ENCODE peak calls at places on chromosomes 12 and 14, in nine cellular contexts. One of them, this sample, is unnamed.

GRCh38 chr14:101461891-101462290 is 99.4 kb upstream of the DIO3 start:
- DNase-seq in stimulated activated CD8-positive, alpha-beta memory T cell treated with anti-CD3 and anti-CD28 coated beads, Interleukin-15, amount 100 ng/mL, for 24 hours: no peak
- DNase-seq in ELR: no peak
- DNase-seq in T-helper 9 cell: no peak
- DNase-seq in activated CD4-positive, alpha-beta T cell treated with anti-CD3 and anti-CD28 coated beads, Interleukin-2, amount 10 ng/mL, durations not matched to agents 7 days and 5 days: no peak
- DNase-seq in DND-41: no peak
- DNase-seq in gastrocnemius medialis: no peak
- DNase-seq in head of caudate nucleus: no peak
- DNase-seq in aorta: no peak
- DNase-seq in this sample: no peak

GRCh38 chr14:39102265-39102968 is 618 bp downstream of the SEC23A start:
- DNase-seq in stimulated activated CD8-positive, alpha-beta memory T cell treated with anti-CD3 and anti-CD28 coated beads, Interleukin-15, amount 100 ng/mL, for 24 hours: no peak
- DNase-seq in ELR: peak; percentile 53
- DNase-seq in T-helper 9 cell: no peak
- DNase-seq in activated CD4-positive, alpha-beta T cell treated with anti-CD3 and anti-CD28 coated beads, Interleukin-2, amount 10 ng/mL, durations not matched to agents 7 days and 5 days: no peak
- DNase-seq in DND-41: no peak
- DNase-seq in gastrocnemius medialis: no peak
- DNase-seq in head of caudate nucleus: peak; percentile 20
- DNase-seq in aorta: no peak
- DNase-seq in this sample: no peak

GRCh38 chr14:57828713-57829112 is 37.2 kb downstream of the SLC35F4 start:
- DNase-seq in stimulated activated CD8-positive, alpha-beta memory T cell treated with anti-CD3 and anti-CD28 coated beads, Interleukin-15, amount 100 ng/mL, for 24 hours: no peak
- DNase-seq in ELR: no peak
- DNase-seq in T-helper 9 cell: no peak
- DNase-seq in activated CD4-positive, alpha-beta T cell treated with anti-CD3 and anti-CD28 coated beads, Interleukin-2, amount 10 ng/mL, durations not matched to agents 7 days and 5 days: no peak
- DNase-seq in DND-41: no peak
- DNase-seq in gastrocnemius medialis: no peak
- DNase-seq in head of caudate nucleus: no peak
- DNase-seq in aorta: no peak
- DNase-seq in this sample: no peak

GRCh38 chr12:52043386-52044212 is 7.6 kb upstream of the NR4A1 start:
- DNase-seq in stimulated activated CD8-positive, alpha-beta memory T cell treated with anti-CD3 and anti-CD28 coated beads, Interleukin-15, amount 100 ng/mL, for 24 hours: no peak
- DNase-seq in ELR: no peak
- DNase-seq in T-helper 9 cell: no peak
- DNase-seq in activated CD4-positive, alpha-beta T cell treated with anti-CD3 and anti-CD28 coated beads, Interleukin-2, amount 10 ng/mL, durations not matched to agents 7 days and 5 days: no peak
- DNase-seq in DND-41: no peak
- DNase-seq in gastrocnemius medialis: peak; percentile 86
- DNase-seq in head of caudate nucleus: no peak
- DNase-seq in aorta: peak; percentile 84
- DNase-seq in this sample: no peak

GRCh38 chr12:6201199-6201608 is 1.0 kb downstream of the CD9 start:
- DNase-seq in stimulated activated CD8-positive, alpha-beta memory T cell treated with anti-CD3 and anti-CD28 coated beads, Interleukin-15, amount 100 ng/mL, for 24 hours: no peak
- DNase-seq in ELR: no peak
- DNase-seq in T-helper 9 cell: no peak
- DNase-seq in activated CD4-positive, alpha-beta T cell treated with anti-CD3 and anti-CD28 coated beads, Interleukin-2, amount 10 ng/mL, durations not matched to agents 7 days and 5 days: no peak
- DNase-seq in DND-41: no peak
- DNase-seq in gastrocnemius medialis: no peak
- DNase-seq in head of caudate nucleus: no peak
- DNase-seq in aorta: peak; percentile 63
- DNase-seq in this sample: no peak

GRCh38 chr14:103721334-103722120 is 5.9 kb downstream of the ZFYVE21 start:
- DNase-seq in stimulated activated CD8-positive, alpha-beta memory T cell treated with anti-CD3 and anti-CD28 coated beads, Interleukin-15, amount 100 ng/mL, for 24 hours: no peak
- DNase-seq in ELR: peak; percentile 49
- DNase-seq in T-helper 9 cell: no peak
- DNase-seq in activated CD4-positive, alpha-beta T cell treated with anti-CD3 and anti-CD28 coated beads, Interleukin-2, amount 10 ng/mL, durations not matched to agents 7 days and 5 days: no peak
- DNase-seq in DND-41: no peak
- DNase-seq in gastrocnemius medialis: no peak
- DNase-seq in head of caudate nucleus: peak; percentile 74
- DNase-seq in aorta: peak; percentile 60
- DNase-seq in this sample: no peak

GRCh38 chr12:176321-177181 is 37.4 kb downstream of the SLC6A12 start:
- DNase-seq in stimulated activated CD8-positive, alpha-beta memory T cell treated with anti-CD3 and anti-CD28 coated beads, Interleukin-15, amount 100 ng/mL, for 24 hours: no peak
- DNase-seq in ELR: peak; percentile 47
- DNase-seq in T-helper 9 cell: no peak
- DNase-seq in activated CD4-positive, alpha-beta T cell treated with anti-CD3 and anti-CD28 coated beads, Interleukin-2, amount 10 ng/mL, durations not matched to agents 7 days and 5 days: no peak
- DNase-seq in DND-41: no peak
- DNase-seq in gastrocnemius medialis: no peak
- DNase-seq in head of caudate nucleus: peak; percentile 46
- DNase-seq in aorta: no peak
- DNase-seq in this sample: no peak

GRCh38 chr14:20247651-20248246 is 8.7 kb downstream of the OR11H4 start:
- DNase-seq in stimulated activated CD8-positive, alpha-beta memory T cell treated with anti-CD3 and anti-CD28 coated beads, Interleukin-15, amount 100 ng/mL, for 24 hours: no peak
- DNase-seq in ELR: peak; percentile 32
- DNase-seq in T-helper 9 cell: no peak
- DNase-seq in activated CD4-positive, alpha-beta T cell treated with anti-CD3 and anti-CD28 coated beads, Interleukin-2, amount 10 ng/mL, durations not matched to agents 7 days and 5 days: no peak
- DNase-seq in DND-41: no peak
- DNase-seq in gastrocnemius medialis: no peak
- DNase-seq in head of caudate nucleus: no peak
- DNase-seq in aorta: no peak
- DNase-seq in this sample: no peak

GRCh38 chr14:99334277-99334676 is 62.3 kb upstream of the BCL11B start:
- DNase-seq in stimulated activated CD8-positive, alpha-beta memory T cell treated with anti-CD3 and anti-CD28 coated beads, Interleukin-15, amount 100 ng/mL, for 24 hours: no peak
- DNase-seq in ELR: no peak
- DNase-seq in T-helper 9 cell: no peak
- DNase-seq in activated CD4-positive, alpha-beta T cell treated with anti-CD3 and anti-CD28 coated beads, Interleukin-2, amount 10 ng/mL, durations not matched to agents 7 days and 5 days: no peak
- DNase-seq in DND-41: no peak
- DNase-seq in gastrocnemius medialis: no peak
- DNase-seq in head of caudate nucleus: no peak
- DNase-seq in aorta: no peak
- DNase-seq in this sample: no peak

GRCh38 chr12:96985515-96986362 is 78.7 kb downstream of the NEDD1 start:
- DNase-seq in stimulated activated CD8-positive, alpha-beta memory T cell treated with anti-CD3 and anti-CD28 coated beads, Interleukin-15, amount 100 ng/mL, for 24 hours: peak; percentile 27
- DNase-seq in ELR: peak; percentile 19
- DNase-seq in T-helper 9 cell: peak; percentile 27
- DNase-seq in activated CD4-positive, alpha-beta T cell treated with anti-CD3 and anti-CD28 coated beads, Interleukin-2, amount 10 ng/mL, durations not matched to agents 7 days and 5 days: peak; percentile 16
- DNase-seq in DND-41: no peak
- DNase-seq in gastrocnemius medialis: no peak
- DNase-seq in head of caudate nucleus: no peak
- DNase-seq in aorta: no peak
- DNase-seq in this sample: peak; percentile 44

GRCh38 chr12:124754491-124754890 is 109.2 kb downstream of the SCARB1 start:
- DNase-seq in stimulated activated CD8-positive, alpha-beta memory T cell treated with anti-CD3 and anti-CD28 coated beads, Interleukin-15, amount 100 ng/mL, for 24 hours: no peak
- DNase-seq in ELR: no peak
- DNase-seq in T-helper 9 cell: no peak
- DNase-seq in activated CD4-positive, alpha-beta T cell treated with anti-CD3 and anti-CD28 coated beads, Interleukin-2, amount 10 ng/mL, durations not matched to agents 7 days and 5 days: no peak
- DNase-seq in DND-41: no peak
- DNase-seq in gastrocnemius medialis: no peak
- DNase-seq in head of caudate nucleus: no peak
- DNase-seq in aorta: no peak
- DNase-seq in this sample: no peak

GRCh38 chr12:105337391-105337790 is 6.9 kb downstream of the C12orf75 start:
- DNase-seq in stimulated activated CD8-positive, alpha-beta memory T cell treated with anti-CD3 and anti-CD28 coated beads, Interleukin-15, amount 100 ng/mL, for 24 hours: no peak
- DNase-seq in ELR: no peak
- DNase-seq in T-helper 9 cell: no peak
- DNase-seq in activated CD4-positive, alpha-beta T cell treated with anti-CD3 and anti-CD28 coated beads, Interleukin-2, amount 10 ng/mL, durations not matched to agents 7 days and 5 days: no peak
- DNase-seq in DND-41: no peak
- DNase-seq in gastrocnemius medialis: no peak
- DNase-seq in head of caudate nucleus: no peak
- DNase-seq in aorta: no peak
- DNase-seq in this sample: no peak

GRCh38 chr12:25276199-25276937 is 25.6 kb upstream of the KRAS start:
- DNase-seq in stimulated activated CD8-positive, alpha-beta memory T cell treated with anti-CD3 and anti-CD28 coated beads, Interleukin-15, amount 100 ng/mL, for 24 hours: peak; percentile 21
- DNase-seq in ELR: peak; percentile 89
- DNase-seq in T-helper 9 cell: no peak
- DNase-seq in activated CD4-positive, alpha-beta T cell treated with anti-CD3 and anti-CD28 coated beads, Interleukin-2, amount 10 ng/mL, durations not matched to agents 7 days and 5 days: no peak
- DNase-seq in DND-41: peak; percentile 28
- DNase-seq in gastrocnemius medialis: no peak
- DNase-seq in head of caudate nucleus: no peak
- DNase-seq in aorta: no peak
- DNase-seq in this sample: peak; percentile 55

GRCh38 chr12:49748306-49748705 is 6.9 kb downstream of the TMBIM6 start:
- DNase-seq in stimulated activated CD8-positive, alpha-beta memory T cell treated with anti-CD3 and anti-CD28 coated beads, Interleukin-15, amount 100 ng/mL, for 24 hours: no peak
- DNase-seq in ELR: no peak
- DNase-seq in T-helper 9 cell: no peak
- DNase-seq in activated CD4-positive, alpha-beta T cell treated with anti-CD3 and anti-CD28 coated beads, Interleukin-2, amount 10 ng/mL, durations not matched to agents 7 days and 5 days: no peak
- DNase-seq in DND-41: no peak
- DNase-seq in gastrocnemius medialis: no peak
- DNase-seq in head of caudate nucleus: no peak
- DNase-seq in aorta: no peak
- DNase-seq in this sample: no peak

GRCh38 chr12:124653169-124653931 is 85.9 kb upstream of the NCOR2 start:
- DNase-seq in stimulated activated CD8-positive, alpha-beta memory T cell treated with anti-CD3 and anti-CD28 coated beads, Interleukin-15, amount 100 ng/mL, for 24 hours: no peak
- DNase-seq in ELR: no peak
- DNase-seq in T-helper 9 cell: no peak
- DNase-seq in activated CD4-positive, alpha-beta T cell treated with anti-CD3 and anti-CD28 coated beads, Interleukin-2, amount 10 ng/mL, durations not matched to agents 7 days and 5 days: no peak
- DNase-seq in DND-41: no peak
- DNase-seq in gastrocnemius medialis: no peak
- DNase-seq in head of caudate nucleus: no peak
- DNase-seq in aorta: no peak
- DNase-seq in this sample: no peak

GRCh38 chr12:95412826-95413311 is 61.1 kb upstream of the METAP2 start:
- DNase-seq in stimulated activated CD8-positive, alpha-beta memory T cell treated with anti-CD3 and anti-CD28 coated beads, Interleukin-15, amount 100 ng/mL, for 24 hours: no peak
- DNase-seq in ELR: peak; percentile 83
- DNase-seq in T-helper 9 cell: no peak
- DNase-seq in activated CD4-positive, alpha-beta T cell treated with anti-CD3 and anti-CD28 coated beads, Interleukin-2, amount 10 ng/mL, durations not matched to agents 7 days and 5 days: no peak
- DNase-seq in DND-41: no peak
- DNase-seq in gastrocnemius medialis: no peak
- DNase-seq in head of caudate nucleus: no peak
- DNase-seq in aorta: no peak
- DNase-seq in this sample: no peak

GRCh38 chr12:52552055-52552454 is 890 bp downstream of the KRT71 start:
- DNase-seq in stimulated activated CD8-positive, alpha-beta memory T cell treated with anti-CD3 and anti-CD28 coated beads, Interleukin-15, amount 100 ng/mL, for 24 hours: no peak
- DNase-seq in ELR: no peak
- DNase-seq in T-helper 9 cell: no peak
- DNase-seq in activated CD4-positive, alpha-beta T cell treated with anti-CD3 and anti-CD28 coated beads, Interleukin-2, amount 10 ng/mL, durations not matched to agents 7 days and 5 days: no peak
- DNase-seq in DND-41: no peak
- DNase-seq in gastrocnemius medialis: no peak
- DNase-seq in head of caudate nucleus: peak; percentile 47
- DNase-seq in aorta: peak; percentile 41
- DNase-seq in this sample: no peak

GRCh38 chr14:56172571-56172971 is 54.4 kb downstream of the PELI2 start:
- DNase-seq in stimulated activated CD8-positive, alpha-beta memory T cell treated with anti-CD3 and anti-CD28 coated beads, Interleukin-15, amount 100 ng/mL, for 24 hours: no peak
- DNase-seq in ELR: peak; percentile 52
- DNase-seq in T-helper 9 cell: no peak
- DNase-seq in activated CD4-positive, alpha-beta T cell treated with anti-CD3 and anti-CD28 coated beads, Interleukin-2, amount 10 ng/mL, durations not matched to agents 7 days and 5 days: no peak
- DNase-seq in DND-41: no peak
- DNase-seq in gastrocnemius medialis: no peak
- DNase-seq in head of caudate nucleus: no peak
- DNase-seq in aorta: no peak
- DNase-seq in this sample: no peak

GRCh38 chr12:31325524-31325875 is 450 bp downstream of the SINHCAF start:
- DNase-seq in stimulated activated CD8-positive, alpha-beta memory T cell treated with anti-CD3 and anti-CD28 coated beads, Interleukin-15, amount 100 ng/mL, for 24 hours: peak; percentile 23
- DNase-seq in ELR: no peak
- DNase-seq in T-helper 9 cell: peak; percentile 4
- DNase-seq in activated CD4-positive, alpha-beta T cell treated with anti-CD3 and anti-CD28 coated beads, Interleukin-2, amount 10 ng/mL, durations not matched to agents 7 days and 5 days: no peak
- DNase-seq in DND-41: no peak
- DNase-seq in gastrocnemius medialis: no peak
- DNase-seq in head of caudate nucleus: peak; percentile 6
- DNase-seq in aorta: peak; percentile 49
- DNase-seq in this sample: peak; percentile 50

GRCh38 chr12:27552235-27552634 is 28.2 kb downstream of the PPFIBP1 start:
- DNase-seq in stimulated activated CD8-positive, alpha-beta memory T cell treated with anti-CD3 and anti-CD28 coated beads, Interleukin-15, amount 100 ng/mL, for 24 hours: no peak
- DNase-seq in ELR: no peak
- DNase-seq in T-helper 9 cell: no peak
- DNase-seq in activated CD4-positive, alpha-beta T cell treated with anti-CD3 and anti-CD28 coated beads, Interleukin-2, amount 10 ng/mL, durations not matched to agents 7 days and 5 days: no peak
- DNase-seq in DND-41: no peak
- DNase-seq in gastrocnemius medialis: no peak
- DNase-seq in head of caudate nucleus: peak; percentile 30
- DNase-seq in aorta: no peak
- DNase-seq in this sample: no peak

GRCh38 chr14:38705220-38705619 is 397.8 kb downstream of the SEC23A start:
- DNase-seq in stimulated activated CD8-positive, alpha-beta memory T cell treated with anti-CD3 and anti-CD28 coated beads, Interleukin-15, amount 100 ng/mL, for 24 hours: no peak
- DNase-seq in ELR: no peak
- DNase-seq in T-helper 9 cell: no peak
- DNase-seq in activated CD4-positive, alpha-beta T cell treated with anti-CD3 and anti-CD28 coated beads, Interleukin-2, amount 10 ng/mL, durations not matched to agents 7 days and 5 days: no peak
- DNase-seq in DND-41: no peak
- DNase-seq in gastrocnemius medialis: no peak
- DNase-seq in head of caudate nucleus: no peak
- DNase-seq in aorta: no peak
- DNase-seq in this sample: no peak

GRCh38 chr14:94401083-94401482 is 12.7 kb upstream of the SERPINA1 start:
- DNase-seq in stimulated activated CD8-positive, alpha-beta memory T cell treated with anti-CD3 and anti-CD28 coated beads, Interleukin-15, amount 100 ng/mL, for 24 hours: no peak
- DNase-seq in ELR: peak; percentile 95
- DNase-seq in T-helper 9 cell: no peak
- DNase-seq in activated CD4-positive, alpha-beta T cell treated with anti-CD3 and anti-CD28 coated beads, Interleukin-2, amount 10 ng/mL, durations not matched to agents 7 days and 5 days: no peak
- DNase-seq in DND-41: no peak
- DNase-seq in gastrocnemius medialis: no peak
- DNase-seq in head of caudate nucleus: no peak
- DNase-seq in aorta: no peak
- DNase-seq in this sample: no peak

GRCh38 chr12:105922670-105923102 is 216.1 kb downstream of the NUAK1 start:
- DNase-seq in stimulated activated CD8-positive, alpha-beta memory T cell treated with anti-CD3 and anti-CD28 coated beads, Interleukin-15, amount 100 ng/mL, for 24 hours: no peak
- DNase-seq in ELR: peak; percentile 68
- DNase-seq in T-helper 9 cell: no peak
- DNase-seq in activated CD4-positive, alpha-beta T cell treated with anti-CD3 and anti-CD28 coated beads, Interleukin-2, amount 10 ng/mL, durations not matched to agents 7 days and 5 days: no peak
- DNase-seq in DND-41: no peak
- DNase-seq in gastrocnemius medialis: peak; percentile 45
- DNase-seq in head of caudate nucleus: no peak
- DNase-seq in aorta: no peak
- DNase-seq in this sample: no peak

GRCh38 chr14:22070119-22070982 is 396.7 kb upstream of the OR4E1 start:
- DNase-seq in stimulated activated CD8-positive, alpha-beta memory T cell treated with anti-CD3 and anti-CD28 coated beads, Interleukin-15, amount 100 ng/mL, for 24 hours: no peak
- DNase-seq in ELR: no peak
- DNase-seq in T-helper 9 cell: peak; percentile 22
- DNase-seq in activated CD4-positive, alpha-beta T cell treated with anti-CD3 and anti-CD28 coated beads, Interleukin-2, amount 10 ng/mL, durations not matched to agents 7 days and 5 days: peak; percentile 74
- DNase-seq in DND-41: peak; percentile 80
- DNase-seq in gastrocnemius medialis: no peak
- DNase-seq in head of caudate nucleus: no peak
- DNase-seq in aorta: no peak
- DNase-seq in this sample: peak; percentile 74

GRCh38 chr14:61668267-61668666 is 27.0 kb upstream of the HIF1A start:
- DNase-seq in stimulated activated CD8-positive, alpha-beta memory T cell treated with anti-CD3 and anti-CD28 coated beads, Interleukin-15, amount 100 ng/mL, for 24 hours: no peak
- DNase-seq in ELR: no peak
- DNase-seq in T-helper 9 cell: no peak
- DNase-seq in activated CD4-positive, alpha-beta T cell treated with anti-CD3 and anti-CD28 coated beads, Interleukin-2, amount 10 ng/mL, durations not matched to agents 7 days and 5 days: no peak
- DNase-seq in DND-41: no peak
- DNase-seq in gastrocnemius medialis: no peak
- DNase-seq in head of caudate nucleus: no peak
- DNase-seq in aorta: no peak
- DNase-seq in this sample: no peak

GRCh38 chr12:27474344-27474743 is 27.8 kb downstream of the SMCO2 start:
- DNase-seq in stimulated activated CD8-positive, alpha-beta memory T cell treated with anti-CD3 and anti-CD28 coated beads, Interleukin-15, amount 100 ng/mL, for 24 hours: no peak
- DNase-seq in ELR: peak; percentile 90
- DNase-seq in T-helper 9 cell: no peak
- DNase-seq in activated CD4-positive, alpha-beta T cell treated with anti-CD3 and anti-CD28 coated beads, Interleukin-2, amount 10 ng/mL, durations not matched to agents 7 days and 5 days: no peak
- DNase-seq in DND-41: no peak
- DNase-seq in gastrocnemius medialis: no peak
- DNase-seq in head of caudate nucleus: no peak
- DNase-seq in aorta: no peak
- DNase-seq in this sample: no peak

GRCh38 chr12:124730455-124730932 is 133.2 kb downstream of the SCARB1 start:
- DNase-seq in stimulated activated CD8-positive, alpha-beta memory T cell treated with anti-CD3 and anti-CD28 coated beads, Interleukin-15, amount 100 ng/mL, for 24 hours: no peak
- DNase-seq in ELR: no peak
- DNase-seq in T-helper 9 cell: no peak
- DNase-seq in activated CD4-positive, alpha-beta T cell treated with anti-CD3 and anti-CD28 coated beads, Interleukin-2, amount 10 ng/mL, durations not matched to agents 7 days and 5 days: no peak
- DNase-seq in DND-41: no peak
- DNase-seq in gastrocnemius medialis: no peak
- DNase-seq in head of caudate nucleus: no peak
- DNase-seq in aorta: peak; percentile 47
- DNase-seq in this sample: no peak

GRCh38 chr12:53006810-53007742 is 820 bp downstream of the EIF4B start:
- DNase-seq in stimulated activated CD8-positive, alpha-beta memory T cell treated with anti-CD3 and anti-CD28 coated beads, Interleukin-15, amount 100 ng/mL, for 24 hours: peak; percentile 62
- DNase-seq in ELR: peak; percentile 88
- DNase-seq in T-helper 9 cell: peak; percentile 70
- DNase-seq in activated CD4-positive, alpha-beta T cell treated with anti-CD3 and anti-CD28 coated beads, Interleukin-2, amount 10 ng/mL, durations not matched to agents 7 days and 5 days: peak; percentile 80
- DNase-seq in DND-41: peak; percentile 87
- DNase-seq in gastrocnemius medialis: peak; percentile 70
- DNase-seq in head of caudate nucleus: peak; percentile 78
- DNase-seq in aorta: peak; percentile 81
- DNase-seq in this sample: peak; percentile 85

GRCh38 chr12:90816353-90817089 is 138.5 kb downstream of the CCER1 start:
- DNase-seq in stimulated activated CD8-positive, alpha-beta memory T cell treated with anti-CD3 and anti-CD28 coated beads, Interleukin-15, amount 100 ng/mL, for 24 hours: no peak
- DNase-seq in ELR: peak; percentile 29
- DNase-seq in T-helper 9 cell: no peak
- DNase-seq in activated CD4-positive, alpha-beta T cell treated with anti-CD3 and anti-CD28 coated beads, Interleukin-2, amount 10 ng/mL, durations not matched to agents 7 days and 5 days: no peak
- DNase-seq in DND-41: no peak
- DNase-seq in gastrocnemius medialis: no peak
- DNase-seq in head of caudate nucleus: peak; percentile 38
- DNase-seq in aorta: no peak
- DNase-seq in this sample: no peak

GRCh38 chr14:34103176-34103575 is 152.3 kb upstream of the EGLN3 start:
- DNase-seq in stimulated activated CD8-positive, alpha-beta memory T cell treated with anti-CD3 and anti-CD28 coated beads, Interleukin-15, amount 100 ng/mL, for 24 hours: no peak
- DNase-seq in ELR: no peak
- DNase-seq in T-helper 9 cell: no peak
- DNase-seq in activated CD4-positive, alpha-beta T cell treated with anti-CD3 and anti-CD28 coated beads, Interleukin-2, amount 10 ng/mL, durations not matched to agents 7 days and 5 days: no peak
- DNase-seq in DND-41: no peak
- DNase-seq in gastrocnemius medialis: no peak
- DNase-seq in head of caudate nucleus: no peak
- DNase-seq in aorta: no peak
- DNase-seq in this sample: no peak